ENCODE peak calls at places on chromosome 14, in seven cellular contexts. C is A549, G is aorta, R is IMR-90, W is fibroblast of lung, E is psoas muscle, L is foreskin keratinocyte. D is an unnamed sample. For H3K4me1, the result is how much of the 10 kb centered on the place peaks cover.

GRCh38 chr14:24366664-24367505 is 1.1 kb upstream of the NFATC4 start:
- DNase-seq in W (peak), C (peak), R (peak), G (peak), E (peak), L (peak), D (peak)

GRCh38 chr14:58882577-58883018 is 244.8 kb downstream of the DACT1 start:
- DNase-seq in L (no peak), W (peak), R (peak), E (no peak), G (no peak), C (no peak), D (no peak)

GRCh38 chr14:102279688-102280348 is 25.1 kb downstream of the MOK start:
- DNase-seq in R (peak), W (peak), C (peak), L (peak), E (no peak), G (no peak), D (no peak)

GRCh38 chr14:75825147-75825592 is 156.6 kb downstream of the TGFB3 start:
- DNase-seq in G (no peak), R (no peak), L (no peak), W (peak), E (no peak), C (no peak), D (no peak)

GRCh38 chr14:106665814-106666213 is 1139.4 kb downstream of the TMEM121 start:
- DNase-seq in L (no peak), C (no peak), E (no peak), W (no peak), R (no peak), G (no peak), D (no peak)

GRCh38 chr14:21668377-21668776 is 5.2 kb downstream of the OR4E1 start:
- DNase-seq in C (peak), G (no peak), L (no peak), W (no peak), R (peak), E (no peak), D (no peak)

GRCh38 chr14:94536836-94537235 is 24.4 kb upstream of the SERPINA4 start:
- DNase-seq in R (no peak), W (no peak), E (no peak), L (no peak), G (no peak), C (peak), D (no peak)

GRCh38 chr14:22387776-22388241 is 201.2 kb downstream of the DAD1 start:
- DNase-seq in W (no peak), R (no peak), C (no peak), E (no peak), L (no peak), G (peak), D (no peak)

GRCh38 chr14:84969501-84969900 is 560.4 kb upstream of the FLRT2 start:
- DNase-seq in C (no peak), E (no peak), W (no peak), G (no peak), R (no peak), L (no peak), D (no peak)

GRCh38 chr14:71497645-71498086 is 434.6 kb upstream of the RGS6 start:
- DNase-seq in G (no peak), L (peak), C (no peak), R (peak), E (no peak), W (peak), D (no peak)

GRCh38 chr14:47539065-47539464 is 136.3 kb downstream of the MDGA2 start:
- DNase-seq in L (no peak), C (peak), R (no peak), G (no peak), W (no peak), E (no peak), D (no peak)

GRCh38 chr14:102019141-102019540 is 54.8 kb downstream of the DYNC1H1 start:
- DNase-seq in L (no peak), G (no peak), C (no peak), R (no peak), E (no peak), W (no peak), D (no peak)

GRCh38 chr14:37668646-37669045 is 73.2 kb downstream of the TTC6 start:
- DNase-seq in E (no peak), R (peak), W (peak), G (no peak), C (no peak), L (peak), D (no peak)

GRCh38 chr14:101563654-101564443 is 2.6 kb downstream of the DIO3 start:
- DNase-seq in G (no peak), L (no peak), E (peak), W (no peak), R (no peak), C (peak), D (no peak)

GRCh38 chr14:61453103-61453767 is 131.9 kb downstream of the PRKCH start:
- DNase-seq in W (no peak), G (no peak), C (no peak), E (no peak), R (no peak), L (no peak), D (no peak)

GRCh38 chr14:24806061-24806678 is 172.2 kb upstream of the GZMB start:
- DNase-seq in E (peak), L (no peak), G (peak), W (peak), R (peak), C (peak), D (peak)

GRCh38 chr14:34981743-34982420 is 910 bp upstream of the SRP54 start:
- DNase-seq in W (no peak), L (peak), E (no peak), R (peak), G (peak), C (peak), D (no peak)

GRCh38 chr14:72291908-72292688 is 359.9 kb downstream of the RGS6 start:
- DNase-seq in W (peak), G (no peak), L (peak), E (no peak), C (peak), R (peak), D (no peak)

GRCh38 chr14:93005135-93005813 is 82.3 kb downstream of the CHGA start:
- DNase-seq in G (no peak), C (no peak), W (no peak), L (no peak), E (peak), R (no peak), D (no peak)

GRCh38 chr14:93007225-93007997 is 84.5 kb downstream of the CHGA start:
- DNase-seq in R (peak), C (peak), G (peak), W (peak), L (peak), E (peak), D (no peak)

GRCh38 chr14:93006484-93007128 is 83.7 kb downstream of the CHGA start:
- DNase-seq in L (no peak), E (peak), G (no peak), C (no peak), R (no peak), W (no peak), D (no peak)

GRCh38 chr14:93004699-93005082 is 81.7 kb downstream of the CHGA start:
- DNase-seq in G (no peak), L (no peak), W (no peak), R (no peak), C (no peak), E (peak), D (no peak)

GRCh38 chr14:93005838-93006237 is 82.9 kb downstream of the CHGA start:
- DNase-seq in W (no peak), L (no peak), G (no peak), C (no peak), R (no peak), E (no peak), D (no peak)
- H3K4me1 ChIP-seq in W (under half), L (under half), G (under half), C (under half), R (under half), E (under half), D (under half)

GRCh38 chr14:103714063-103714724 is 1.1 kb downstream of the XRCC3 start:
- DNase-seq in L (no peak), W (no peak), G (no peak), E (no peak), C (no peak), R (no peak), D (no peak)
- H3K4me1 ChIP-seq in L (under half), W (under half), G (under half), E (under half), C (under half), R (under half), D (under half)

DNA sequence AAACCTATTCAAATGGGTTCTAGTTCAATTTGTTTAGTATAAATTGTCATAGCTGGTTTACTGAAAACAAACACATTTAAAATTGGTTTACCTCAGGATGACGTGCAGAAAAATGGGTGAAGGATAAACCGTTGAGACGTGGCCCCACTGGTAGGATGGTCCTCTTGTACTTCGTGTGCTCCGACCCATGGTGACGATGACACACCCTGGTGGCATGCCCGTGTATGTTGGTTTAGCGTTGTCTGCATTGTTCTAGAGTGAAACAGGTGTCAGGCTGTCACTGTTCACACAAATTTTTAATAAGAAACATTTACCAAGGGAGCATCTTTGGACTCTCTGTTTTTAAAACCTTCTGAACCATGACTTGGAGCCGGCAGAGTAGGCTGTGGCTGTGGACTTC is 8.3 kb downstream of the CALM1 start:
- DNase-seq in G (no peak), R (no peak), W (no peak), L (no peak), C (peak), E (no peak), D (no peak)
- H3K4me1 ChIP-seq in G (under half), R (under half), W (under half), L (under half), C (under half), E (half or more), D (under half)

DNA sequence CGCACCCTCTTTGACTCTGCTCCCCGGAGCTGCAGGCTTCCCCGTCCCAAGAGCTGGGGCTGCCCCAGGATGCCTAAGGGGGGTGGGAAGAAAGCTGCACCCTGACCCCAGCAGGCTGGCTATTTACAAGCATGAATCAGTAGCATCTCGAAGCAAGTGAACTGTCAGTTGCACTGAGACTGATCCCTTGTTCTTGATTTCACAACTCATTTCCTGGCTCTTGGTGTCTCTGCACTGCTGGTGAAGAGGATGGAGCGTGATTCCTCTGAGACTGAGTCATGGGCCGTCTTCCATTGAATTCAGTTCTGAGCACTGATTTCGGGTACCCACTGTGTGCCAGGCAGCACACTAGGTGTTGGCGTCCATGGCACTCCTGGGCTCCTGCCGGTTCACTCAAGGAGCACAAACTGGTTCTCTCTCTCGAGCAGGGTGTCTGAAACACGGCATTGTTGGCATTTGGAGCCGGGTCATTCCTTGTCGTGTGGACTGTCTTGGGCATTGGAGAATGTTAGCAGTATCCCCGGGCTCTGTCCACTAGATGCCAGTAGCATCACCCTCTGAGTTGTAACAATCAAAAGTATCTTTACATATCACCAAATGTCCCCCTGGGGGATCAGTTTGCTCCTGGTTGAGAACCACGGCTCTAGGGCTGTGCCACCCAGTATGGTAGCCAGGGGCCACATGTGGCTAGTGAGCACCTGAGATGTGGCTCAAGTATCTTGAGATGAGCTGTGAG is 86.9 kb downstream of the RIN3 start:
- DNase-seq in W (peak), G (no peak), R (peak), C (peak), E (no peak), L (peak), D (no peak)
- H3K4me1 ChIP-seq in W (under half), G (under half), R (under half), C (under half), E (under half), L (under half), D (under half)

DNA sequence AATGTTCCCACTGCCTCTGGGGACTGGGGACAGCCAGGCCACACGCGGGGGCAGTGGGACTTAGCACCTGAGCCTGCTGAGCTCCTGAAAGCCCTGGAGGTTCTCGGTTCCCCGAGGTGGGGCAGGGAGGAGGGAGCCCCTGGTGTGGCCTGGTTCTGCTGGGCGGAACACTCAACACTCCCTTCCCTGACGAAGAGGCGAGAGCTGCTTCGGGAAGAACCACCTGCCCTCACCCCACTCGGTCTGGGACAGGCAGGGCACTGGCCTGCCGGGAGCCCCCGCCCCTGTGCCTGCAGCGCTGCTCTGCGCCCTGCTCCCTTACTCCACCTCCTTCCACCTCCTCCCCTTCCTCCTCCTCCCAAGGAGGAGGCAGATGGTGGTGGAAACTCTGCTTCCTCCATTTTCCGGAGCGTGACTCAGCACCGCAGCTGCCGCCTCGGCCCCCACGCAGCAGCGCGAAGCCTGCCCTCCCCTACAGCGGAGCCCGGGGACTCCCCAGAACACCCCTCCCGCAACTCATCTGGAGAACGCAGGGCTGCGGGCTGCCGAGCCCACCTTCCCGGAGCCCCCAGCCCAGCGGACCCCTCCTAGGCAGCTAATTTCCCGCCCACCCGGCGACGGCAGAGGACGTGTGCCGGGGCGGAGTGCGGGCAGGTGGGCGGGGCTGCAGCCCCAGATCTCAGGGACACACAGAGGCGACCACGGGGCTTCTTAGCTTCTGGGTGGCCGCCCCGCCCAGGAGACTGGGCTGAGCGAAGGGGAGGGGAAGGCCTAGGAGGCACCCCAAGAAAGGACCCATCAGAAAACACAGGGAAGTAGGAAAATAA is 11.7 kb upstream of the INF2 start:
- DNase-seq in C (peak), E (peak), G (peak), L (no peak), W (peak), R (peak), D (peak)
- H3K4me1 ChIP-seq in C (half or more), E (under half), G (under half), L (under half), W (under half), R (under half), D (half or more)

GRCh38 chr14:104639481-104639880 is 34.9 kb upstream of the TMEM179 start:
- DNase-seq in C (no peak), L (no peak), W (no peak), E (no peak), G (no peak), R (no peak), D (no peak)
- H3K4me1 ChIP-seq in C (under half), L (under half), W (under half), E (under half), G (under half), R (under half), D (under half)

GRCh38 chr14:51451561-51451960 is 200.1 kb upstream of the FRMD6 start:
- DNase-seq in C (no peak), L (no peak), W (no peak), E (no peak), R (no peak), G (no peak), D (no peak)

GRCh38 chr14:51455041-51455835 is 196.5 kb upstream of the FRMD6 start:
- DNase-seq in L (no peak), E (no peak), G (no peak), R (no peak), W (no peak), C (no peak), D (no peak)

GRCh38 chr14:51453869-51454268 is 197.8 kb upstream of the FRMD6 start:
- DNase-seq in G (no peak), W (no peak), E (no peak), C (no peak), L (no peak), R (no peak), D (no peak)

GRCh38 chr14:51457858-51458562 is 193.7 kb upstream of the FRMD6 start:
- DNase-seq in G (no peak), W (no peak), L (no peak), E (no peak), C (no peak), R (no peak), D (no peak)

GRCh38 chr14:51454351-51454750 is 197.4 kb upstream of the FRMD6 start:
- DNase-seq in W (no peak), E (no peak), G (no peak), L (no peak), C (no peak), R (no peak), D (no peak)
- H3K4me1 ChIP-seq in W (under half), E (under half), G (under half), L (under half), C (under half), R (under half), D (under half)

D was measured in right lobe of liver.